ENCODE peak calls at places on chromosomes 6 and 20, in ten cellular contexts. J is OCI-LY7; Q is tibial artery; B is neural crest cell; I is hepatocyte; X is CD8-positive, alpha-beta T cell; S is mucosa of descending colon; G is sigmoid colon; Z is CD14-positive monocyte; D is GM10248. L is an unnamed sample.

GRCh38 chr6:97085772-97086171 is 161.2 kb downstream of the KLHL32 start:
- DNase-seq in J (no peak), Q (no peak), B (no peak), I (no peak), X (no peak), S (no peak), G (no peak), Z (no peak), D (no peak), L (no peak)

GRCh38 chr6:169454872-169455204 is 201.2 kb upstream of the THBS2 start:
- DNase-seq in J (no peak), Q (no peak), B (no peak), I (no peak), X (no peak), S (no peak), G (no peak), Z (no peak), D (no peak), L (no peak)

GRCh38 chr20:47660983-47661711 is 124.1 kb downstream of the SULF2 start:
- DNase-seq in J (no peak), Q (peak; percentile 37), B (no peak), I (no peak), X (no peak), S (no peak), G (no peak), Z (no peak), D (no peak), L (no peak)

GRCh38 chr20:14232650-14233049 is 104.8 kb downstream of the FLRT3 start:
- DNase-seq in J (no peak), Q (no peak), B (no peak), I (no peak), X (no peak), S (no peak), G (no peak), Z (no peak), D (no peak), L (no peak)

GRCh38 chr6:119116712-119117281 is 38.3 kb upstream of the FAM184A start:
- DNase-seq in J (no peak), Q (no peak), B (no peak), I (no peak), X (no peak), S (no peak), G (no peak), Z (no peak), D (no peak), L (no peak)

GRCh38 chr6:104558746-104559145 is 301.0 kb downstream of the HACE1 start:
- DNase-seq in J (no peak), Q (no peak), B (no peak), I (no peak), X (no peak), S (no peak), G (no peak), Z (no peak), D (no peak), L (peak; percentile 14)

GRCh38 chr20:34956751-34957472 is 1.2 kb downstream of the MYH7B start:
- DNase-seq in J (no peak), Q (no peak), B (no peak), I (no peak), X (no peak), S (no peak), G (peak; percentile 55), Z (no peak), D (no peak), L (no peak)

GRCh38 chr6:167750956-167751358 is 75.8 kb upstream of the AFDN start:
- DNase-seq in J (no peak), Q (peak; percentile 77), B (no peak), I (peak; percentile 82), X (no peak), S (peak; percentile 74), G (peak; percentile 62), Z (no peak), D (no peak), L (no peak)

GRCh38 chr6:153790048-153790447 is 249.0 kb upstream of the OPRM1 start:
- DNase-seq in J (no peak), Q (peak; percentile 60), B (no peak), I (peak; percentile 54), X (no peak), S (no peak), G (no peak), Z (no peak), D (no peak), L (peak; percentile 94)

GRCh38 chr6:150897400-150897943 is 32.0 kb downstream of the MTHFD1L start:
- DNase-seq in J (no peak), Q (no peak), B (no peak), I (no peak), X (no peak), S (no peak), G (peak; percentile 25), Z (no peak), D (peak; percentile 33), L (no peak)

GRCh38 chr6:150891886-150892485 is 26.5 kb downstream of the MTHFD1L start:
- DNase-seq in J (peak; percentile 68), Q (peak; percentile 86), B (peak; percentile 74), I (peak; percentile 75), X (peak; percentile 36), S (no peak), G (peak; percentile 82), Z (peak; percentile 49), D (peak; percentile 45), L (peak; percentile 72)

GRCh38 chr6:150894191-150894744 is 28.8 kb downstream of the MTHFD1L start:
- DNase-seq in J (no peak), Q (no peak), B (no peak), I (no peak), X (no peak), S (no peak), G (no peak), Z (no peak), D (no peak), L (no peak)

GRCh38 chr6:150895898-150896632 is 30.6 kb downstream of the MTHFD1L start:
- DNase-seq in J (no peak), Q (no peak), B (no peak), I (no peak), X (no peak), S (no peak), G (peak; percentile 20), Z (no peak), D (no peak), L (no peak)

GRCh38 chr6:150894935-150895686 is 29.6 kb downstream of the MTHFD1L start:
- DNase-seq in J (no peak), Q (no peak), B (no peak), I (peak; percentile 31), X (no peak), S (no peak), G (peak; percentile 54), Z (no peak), D (peak; percentile 45), L (peak; percentile 27)
- TF ChIP-seq CTCF in J (peak; percentile 20), Q (no peak), B (peak; percentile 32), I (no peak), X (no peak), S (no peak), G (no peak), Z (no peak), D (no peak), L (no peak)

DNA sequence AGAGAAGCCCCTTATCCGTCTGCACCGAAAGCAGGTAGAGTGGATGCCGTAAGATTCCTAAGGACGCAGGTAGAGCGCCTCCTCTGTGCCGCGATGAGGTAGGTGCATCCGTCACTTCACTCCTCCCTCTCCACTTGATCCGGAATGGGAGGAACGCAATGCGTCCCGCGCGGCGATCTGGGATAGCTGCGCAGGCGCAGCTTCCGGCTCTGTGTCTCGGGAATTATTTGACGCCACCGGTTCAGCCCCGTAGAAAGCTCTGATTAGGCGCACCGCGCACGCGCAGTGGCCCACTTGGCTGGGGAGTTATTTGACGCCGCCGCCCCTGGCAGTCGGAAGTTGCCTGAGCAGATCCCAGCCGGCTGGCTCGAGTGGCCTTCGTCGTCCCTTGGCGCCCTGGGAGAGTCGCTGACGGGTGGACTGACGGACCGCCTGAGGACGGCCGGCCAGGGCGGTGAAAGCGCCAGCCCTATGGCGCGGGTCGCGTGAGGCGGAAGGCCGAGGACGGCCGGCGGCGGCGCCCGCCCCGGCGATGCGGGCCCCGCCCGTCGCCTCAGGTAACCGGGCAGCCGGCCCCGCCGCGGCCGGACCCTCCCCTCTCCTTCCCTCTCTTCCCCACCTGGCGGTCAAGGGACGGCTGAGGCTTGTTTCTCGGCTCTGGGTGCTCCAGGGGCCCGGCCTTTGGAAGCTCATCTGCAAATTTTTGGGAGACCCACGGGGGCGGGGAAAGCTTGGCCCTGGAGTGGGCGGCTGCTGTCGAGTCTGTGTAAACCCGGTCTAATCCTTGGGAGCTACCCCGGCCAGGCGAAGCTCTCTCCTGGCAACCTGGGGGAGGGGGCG is at the start of gene RALGAPB:
- DNase-seq in J (peak; percentile 99), Q (peak; percentile 99), B (peak; percentile 97), I (peak; percentile 100), X (peak; percentile 98), S (peak; percentile 99), G (peak; percentile 99), Z (peak; percentile 98), D (peak; percentile 97), L (peak; percentile 99)
- TF ChIP-seq CTCF in J (peak; percentile 74), Q (peak; percentile 25), B (peak; percentile 60), I (peak; percentile 45), X (peak; percentile 48), S (peak; percentile 17), G (no peak), Z (peak; percentile 44), D (peak; percentile 37), L (peak; percentile 46)

DNA sequence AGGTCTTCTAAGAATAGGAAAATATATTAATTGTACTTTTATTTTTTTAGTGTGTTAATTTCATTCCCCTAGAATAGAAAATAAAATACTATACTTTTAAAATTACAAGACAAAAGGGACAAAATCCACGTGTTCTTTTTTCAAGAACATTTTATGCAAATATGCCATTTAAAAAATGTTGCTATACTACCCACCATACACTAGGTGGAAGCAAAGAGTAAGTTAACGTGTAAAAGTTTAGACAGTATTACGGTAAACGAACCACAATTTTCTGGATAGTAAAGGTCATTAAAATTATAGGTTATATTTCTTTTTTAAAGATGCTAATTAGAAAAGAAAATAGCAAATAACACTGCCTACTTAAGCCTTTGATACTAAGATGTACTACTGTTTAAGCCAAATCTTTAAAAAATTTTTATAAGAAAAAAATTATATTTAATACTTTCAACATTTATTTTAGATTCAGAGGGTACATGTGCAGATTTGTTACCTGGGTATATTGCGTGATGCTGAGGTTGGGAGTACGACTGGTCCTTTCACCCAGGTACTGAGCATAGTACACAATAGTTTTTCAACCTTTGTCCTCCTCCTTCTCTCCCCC is 287.6 kb downstream of the PHF3 start:
- DNase-seq in J (peak; percentile 56), Q (no peak), B (no peak), I (peak; percentile 61), X (no peak), S (no peak), G (no peak), Z (no peak), D (peak; percentile 43), L (peak; percentile 57)
- TF ChIP-seq CTCF in J (peak; percentile 86), Q (peak; percentile 59), B (peak; percentile 82), I (peak; percentile 78), X (peak; percentile 67), S (peak; percentile 40), G (peak; percentile 49), Z (peak; percentile 72), D (peak; percentile 61), L (peak; percentile 36)

DNA sequence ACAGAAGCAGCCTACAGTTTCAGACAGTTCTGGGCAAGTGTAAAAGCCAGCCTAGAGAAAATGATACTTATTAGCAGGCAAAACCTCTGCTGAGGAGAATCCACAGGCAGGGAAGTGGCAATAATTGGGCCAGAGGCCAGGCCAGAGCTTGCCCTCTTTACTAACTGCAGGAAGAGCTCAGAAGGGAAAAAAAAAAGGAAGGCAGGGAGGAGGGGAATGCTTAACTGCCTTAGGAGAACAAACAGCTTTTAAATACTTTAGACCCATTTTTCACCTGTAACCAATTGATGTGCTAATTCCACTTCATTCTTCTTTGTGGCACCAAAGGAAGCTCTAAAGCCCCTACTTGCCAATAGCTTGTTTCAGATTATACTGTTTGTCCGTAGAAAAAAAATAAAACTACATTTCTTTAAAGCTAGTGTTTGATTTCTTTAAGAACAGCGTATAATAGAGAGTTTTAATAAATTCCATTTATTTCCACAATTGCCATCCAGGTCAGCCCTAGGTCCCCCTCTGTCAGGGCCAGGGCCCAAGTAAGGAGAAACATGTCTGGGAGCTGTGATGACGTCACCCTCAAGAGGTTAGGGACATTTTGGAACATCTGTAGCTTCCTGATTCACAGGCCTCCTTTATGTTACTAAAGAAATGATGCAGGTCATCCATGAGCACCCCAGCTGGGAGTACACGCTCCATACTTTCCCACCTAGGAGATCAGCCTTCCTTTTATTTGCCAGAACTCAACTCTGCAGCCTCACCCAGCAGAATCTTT is 384.3 kb downstream of the CDC5L start:
- DNase-seq in J (no peak), Q (no peak), B (no peak), I (no peak), X (no peak), S (no peak), G (no peak), Z (no peak), D (no peak), L (no peak)
- TF ChIP-seq CTCF in J (no peak), Q (no peak), B (no peak), I (no peak), X (no peak), S (no peak), G (no peak), Z (no peak), D (no peak), L (no peak)